ENCODE peak calls at places on chromosomes 11 and 22, in six cellular contexts. I is stimulated activated naive CD8-positive, alpha-beta T cell treated with anti-CD3 and anti-CD28 coated beads, Interleukin-15, amount 100 ng/mL, for 72 hours; V is T47D; J is WERI-Rb-1; W is NCI-H2081; P is B cell. R is an unnamed sample.
A peak's percentile ranks its signal among the peaks of the same experiment; 100 is the strongest.

GRCh38 chr22:32788884-32789624 is 12.5 kb upstream of the TIMP3 start:
- DNase-seq in I (no peak), V (peak; percentile 40), J (no peak), W (no peak), P (no peak), R (no peak)

GRCh38 chr11:120431633-120432032 is 79.9 kb upstream of the GRIK4 start:
- DNase-seq in I (peak; percentile 28), V (peak; percentile 20), J (no peak), W (no peak), P (no peak), R (no peak)

GRCh38 chr11:34208266-34209135 is 103.1 kb downstream of the NAT10 start:
- DNase-seq in I (no peak), V (no peak), J (no peak), W (no peak), P (no peak), R (no peak)

GRCh38 chr11:125168875-125169537 is 4.5 kb downstream of the PKNOX2 start:
- DNase-seq in I (no peak), V (no peak), J (peak; percentile 42), W (no peak), P (no peak), R (peak; percentile 15)

GRCh38 chr22:27086728-27087450 is 429.5 kb downstream of the MIAT start:
- DNase-seq in I (no peak), V (no peak), J (no peak), W (no peak), P (no peak), R (no peak)

GRCh38 chr11:134950692-134951304 is 538.8 kb upstream of the B3GAT1 start:
- DNase-seq in I (no peak), V (peak; percentile 40), J (peak; percentile 61), W (no peak), P (no peak), R (no peak)

GRCh38 chr11:48129697-48130395 is 86.8 kb upstream of the OR4B1 start:
- DNase-seq in I (no peak), V (no peak), J (no peak), W (no peak), P (no peak), R (no peak)

GRCh38 chr22:50500452-50500851 is 7.0 kb downstream of the LMF2 start:
- DNase-seq in I (no peak), V (no peak), J (no peak), W (no peak), P (no peak), R (no peak)

GRCh38 chr11:126305699-126306098 is 1.8 kb downstream of the DCPS start:
- DNase-seq in I (peak; percentile 41), V (no peak), J (no peak), W (no peak), P (peak; percentile 34), R (no peak)

GRCh38 chr11:36015806-36016205 is 71.9 kb downstream of the LDLRAD3 start:
- DNase-seq in I (no peak), V (no peak), J (no peak), W (no peak), P (no peak), R (no peak)

GRCh38 chr11:126834149-126834548 is 166.4 kb downstream of the KIRREL3 start:
- DNase-seq in I (no peak), V (no peak), J (no peak), W (no peak), P (no peak), R (no peak)

GRCh38 chr11:61486779-61487178 is 21.8 kb upstream of the LRRC10B start:
- DNase-seq in I (no peak), V (no peak), J (no peak), W (no peak), P (no peak), R (no peak)

GRCh38 chr11:130435671-130436070 is 7.3 kb upstream of the ADAMTS8 start:
- DNase-seq in I (no peak), V (no peak), J (no peak), W (no peak), P (no peak), R (no peak)

GRCh38 chr11:69122642-69123431 is 32.9 kb upstream of the SMIM38 start:
- DNase-seq in I (peak; percentile 73), V (peak; percentile 99), J (no peak), W (no peak), P (no peak), R (no peak)

GRCh38 chr11:93849201-93849600 is 1.2 kb downstream of the VSTM5 start:
- DNase-seq in I (no peak), V (no peak), J (no peak), W (no peak), P (no peak), R (no peak)

GRCh38 chr22:23400286-23400981 is 179.7 kb downstream of the IGLL1 start:
- DNase-seq in I (no peak), V (no peak), J (no peak), W (no peak), P (no peak), R (no peak)

GRCh38 chr11:44382118-44382517 is 72.2 kb upstream of the ALX4 start:
- DNase-seq in I (no peak), V (no peak), J (no peak), W (no peak), P (no peak), R (no peak)

GRCh38 chr11:1922411-1923113 is 3.1 kb downstream of the TNNT3 start:
- DNase-seq in I (no peak), V (no peak), J (no peak), W (no peak), P (no peak), R (no peak)

GRCh38 chr22:50705219-50705691 is 32.6 kb downstream of the SHANK3 start:
- DNase-seq in I (no peak), V (no peak), J (no peak), W (peak; percentile 73), P (no peak), R (peak; percentile 7)

GRCh38 chr11:11998091-11998781 is 10.2 kb downstream of the DKK3 start:
- DNase-seq in I (no peak), V (no peak), J (no peak), W (no peak), P (no peak), R (no peak)

GRCh38 chr22:33331017-33331416 is 272.8 kb upstream of the SYN3 start:
- DNase-seq in I (no peak), V (no peak), J (no peak), W (no peak), P (no peak), R (no peak)

GRCh38 chr11:103055174-103055890 is 36.6 kb downstream of the DCUN1D5 start:
- DNase-seq in I (no peak), V (peak; percentile 61), J (no peak), W (peak; percentile 40), P (peak; percentile 14), R (no peak)

GRCh38 chr11:94501522-94501921 is 7.7 kb downstream of the ANKRD49 start:
- DNase-seq in I (no peak), V (peak; percentile 26), J (no peak), W (no peak), P (no peak), R (no peak)

GRCh38 chr11:121237686-121238658 is 54.6 kb upstream of the SC5D start:
- DNase-seq in I (peak; percentile 39), V (peak; percentile 13), J (no peak), W (peak; percentile 18), P (no peak), R (no peak)

R was measured in DMS 273 treated with DMSO at 0.1 percent for 48 hours.